ENCODE peak calls at places on chromosomes 16 and 17, in six cellular contexts. D is H9; R is iris pigment epithelial cell; N is stimulated activated CD8-positive, alpha-beta memory T cell treated with anti-CD3 and anti-CD28 coated beads, Interleukin-2, amount 100 ng/mL, for 48 hours; G is NCI-H1092; W is PC-9. J is an unnamed sample.

GRCh38 chr17:28615260-28615940 is 1.4 kb upstream of the RSKR start:
- DNase-seq in D (no peak), R (no peak), N (no peak), G (peak; percentile 69), W (no peak), J (no peak)

GRCh38 chr16:56417138-56417537 is 8.2 kb downstream of the AMFR start:
- DNase-seq in D (no peak), R (no peak), N (no peak), G (no peak), W (no peak), J (no peak)

GRCh38 chr16:15398618-15399316 is 3.2 kb downstream of the MPV17L start:
- DNase-seq in D (no peak), R (no peak), N (no peak), G (no peak), W (no peak), J (no peak)

GRCh38 chr16:12145918-12146317 is 169.4 kb downstream of the SNX29 start:
- DNase-seq in D (no peak), R (no peak), N (no peak), G (no peak), W (no peak), J (no peak)

GRCh38 chr17:64291268-64291851 is 28.3 kb upstream of the TEX2 start:
- DNase-seq in D (no peak), R (no peak), N (no peak), G (no peak), W (peak; percentile 6), J (no peak)

GRCh38 chr17:49110504-49110903 is 22.1 kb upstream of the B4GALNT2 start:
- DNase-seq in D (no peak), R (no peak), N (no peak), G (no peak), W (no peak), J (no peak)

GRCh38 chr16:53249331-53249730 is 184.9 kb upstream of the RBL2 start:
- DNase-seq in D (no peak), R (no peak), N (no peak), G (no peak), W (no peak), J (no peak)

GRCh38 chr17:13513039-13513405 is 88.7 kb downstream of the HS3ST3A1 start:
- DNase-seq in D (no peak), R (peak; percentile 27), N (no peak), G (no peak), W (no peak), J (no peak)

GRCh38 chr17:17048106-17048505 is 5.8 kb downstream of the MPRIP start:
- DNase-seq in D (peak; percentile 22), R (no peak), N (no peak), G (no peak), W (no peak), J (no peak)

GRCh38 chr16:2425008-2425518 is 4.2 kb upstream of the CCNF start:
- DNase-seq in D (no peak), R (no peak), N (no peak), G (no peak), W (no peak), J (no peak)

GRCh38 chr17:50169881-50170459 is 4.2 kb downstream of the SGCA start:
- DNase-seq in D (no peak), R (no peak), N (no peak), G (no peak), W (no peak), J (no peak)

GRCh38 chr17:7807206-7807605 is 26.8 kb upstream of the KDM6B start:
- DNase-seq in D (no peak), R (no peak), N (no peak), G (no peak), W (no peak), J (no peak)

GRCh38 chr17:82898976-82899514 is 59.2 kb upstream of the ZNF750 start:
- DNase-seq in D (no peak), R (no peak), N (no peak), G (no peak), W (no peak), J (no peak)

GRCh38 chr16:4452674-4453073 is 21.8 kb downstream of the NMRAL1 start:
- DNase-seq in D (no peak), R (no peak), N (no peak), G (no peak), W (no peak), J (no peak)

GRCh38 chr16:86016201-86016965 is 117.4 kb downstream of the IRF8 start:
- DNase-seq in D (peak; percentile 69), R (peak; percentile 63), N (no peak), G (peak; percentile 24), W (peak; percentile 13), J (no peak)

GRCh38 chr16:53695070-53695469 is 8.6 kb downstream of the RPGRIP1L start:
- DNase-seq in D (no peak), R (peak; percentile 84), N (no peak), G (no peak), W (no peak), J (no peak)

GRCh38 chr16:85497622-85498314 is 115.4 kb upstream of the GSE1 start:
- DNase-seq in D (no peak), R (no peak), N (no peak), G (no peak), W (no peak), J (no peak)

GRCh38 chr17:248337-249235 is 67.1 kb upstream of the DOC2B start:
- DNase-seq in D (no peak), R (no peak), N (no peak), G (no peak), W (no peak), J (no peak)

GRCh38 chr16:85651822-85652430 is 36.8 kb downstream of the GINS2 start:
- DNase-seq in D (no peak), R (no peak), N (no peak), G (no peak), W (no peak), J (no peak)

GRCh38 chr17:29742210-29742513 is 119.5 kb upstream of the CORO6 start:
- DNase-seq in D (no peak), R (no peak), N (no peak), G (no peak), W (peak; percentile 20), J (no peak)

GRCh38 chr16:66211651-66212050 is 154.8 kb upstream of the CDH5 start:
- DNase-seq in D (no peak), R (no peak), N (no peak), G (no peak), W (no peak), J (no peak)

GRCh38 chr16:49754495-49755290 is 101.2 kb downstream of the ZNF423 start:
- DNase-seq in D (peak; percentile 65), R (peak; percentile 20), N (no peak), G (no peak), W (no peak), J (no peak)

GRCh38 chr16:75679366-75679765 is 2.6 kb upstream of the CPHXL2 start:
- DNase-seq in D (no peak), R (peak; percentile 7), N (no peak), G (no peak), W (no peak), J (no peak)

GRCh38 chr16:78529881-78530280 is 430.4 kb downstream of the WWOX start:
- DNase-seq in D (no peak), R (no peak), N (no peak), G (no peak), W (no peak), J (no peak)

J was measured in T-helper 22 cell.